ENCODE peak calls at places on chromosome 1, in five cellular contexts. D, U, P, E and Q are unnamed samples.

GRCh38 chr1:212557739-212558664 is 50.6 kb upstream of the ATF3 start:
- DNase-seq in D (peak; percentile 70), U (peak; percentile 56), P (peak; percentile 5), E (no peak), Q (peak; percentile 64)

GRCh38 chr1:207822602-207823451 is 71.0 kb downstream of the CD46 start:
- DNase-seq in D (peak; percentile 86), U (peak; percentile 94), P (no peak), E (peak; percentile 92), Q (peak; percentile 73)

GRCh38 chr1:172167801-172168596 is 252.5 kb upstream of the C1orf105 start:
- DNase-seq in D (no peak), U (no peak), P (no peak), E (no peak), Q (no peak)

GRCh38 chr1:219177363-219177762 is 3.7 kb downstream of the LYPLAL1 start:
- DNase-seq in D (no peak), U (no peak), P (no peak), E (no peak), Q (no peak)

GRCh38 chr1:160097911-160098851 is at the start of gene IGSF8:
- DNase-seq in D (peak; percentile 96), U (peak; percentile 92), P (peak; percentile 87), E (peak; percentile 94), Q (peak; percentile 84)

GRCh38 chr1:115507256-115507589 is 134.5 kb upstream of the VANGL1 start:
- DNase-seq in D (no peak), U (no peak), P (peak; percentile 27), E (no peak), Q (no peak)

GRCh38 chr1:169697769-169698168 is 13.7 kb downstream of the SELL start:
- DNase-seq in D (no peak), U (no peak), P (no peak), E (no peak), Q (no peak)

GRCh38 chr1:38029725-38030511 is 16.7 kb downstream of the POU3F1 start:
- DNase-seq in D (no peak), U (peak; percentile 59), P (peak; percentile 46), E (no peak), Q (no peak)

GRCh38 chr1:228478912-228479665 is 8.1 kb upstream of the RNF187 start:
- DNase-seq in D (no peak), U (no peak), P (peak; percentile 68), E (no peak), Q (no peak)

GRCh38 chr1:189424746-189425331 is 1052.8 kb downstream of the BRINP3 start:
- DNase-seq in D (no peak), U (no peak), P (no peak), E (no peak), Q (no peak)

GRCh38 chr1:57623791-57624538 is 200.1 kb upstream of the DAB1 start:
- DNase-seq in D (no peak), U (no peak), P (no peak), E (no peak), Q (no peak)

GRCh38 chr1:196105901-196106300 is 502.3 kb downstream of the KCNT2 start:
- DNase-seq in D (no peak), U (no peak), P (no peak), E (no peak), Q (no peak)

GRCh38 chr1:228018125-228018398 is 11.3 kb downstream of the WNT3A start:
- DNase-seq in D (peak; percentile 47), U (no peak), P (no peak), E (no peak), Q (no peak)

GRCh38 chr1:166925791-166926483 is 49.4 kb downstream of the ILDR2 start:
- DNase-seq in D (no peak), U (no peak), P (no peak), E (no peak), Q (no peak)

GRCh38 chr1:202110977-202111376 is 11.7 kb upstream of the GPR37L1 start:
- DNase-seq in D (no peak), U (no peak), P (no peak), E (no peak), Q (no peak)

GRCh38 chr1:202105571-202106339 is 17.0 kb upstream of the GPR37L1 start:
- DNase-seq in D (no peak), U (no peak), P (no peak), E (peak; percentile 83), Q (peak; percentile 94)

GRCh38 chr1:202107321-202107761 is 15.4 kb upstream of the GPR37L1 start:
- DNase-seq in D (peak; percentile 88), U (no peak), P (no peak), E (peak; percentile 95), Q (no peak)

GRCh38 chr1:202106340-202107284 is 16.1 kb upstream of the GPR37L1 start:
- DNase-seq in D (no peak), U (no peak), P (no peak), E (peak; percentile 88), Q (peak; percentile 90)

GRCh38 chr1:202107801-202108731 is 14.7 kb upstream of the GPR37L1 start:
- DNase-seq in D (no peak), U (no peak), P (no peak), E (peak; percentile 87), Q (peak; percentile 29)
- TF ChIP-seq POLR2A in D (no peak), U (no peak), P (no peak), E (no peak), Q (no peak)

GRCh38 chr1:235013512-235013911 is 115.1 kb downstream of the TOMM20 start:
- DNase-seq in D (no peak), U (no peak), P (no peak), E (no peak), Q (no peak)

GRCh38 chr1:235011064-235011598 is 117.5 kb downstream of the TOMM20 start:
- DNase-seq in D (no peak), U (no peak), P (peak; percentile 87), E (no peak), Q (no peak)

GRCh38 chr1:235014756-235015155 is 113.9 kb downstream of the TOMM20 start:
- DNase-seq in D (no peak), U (peak; percentile 3), P (no peak), E (no peak), Q (no peak)

GRCh38 chr1:235011599-235012435 is 116.8 kb downstream of the TOMM20 start:
- DNase-seq in D (no peak), U (peak; percentile 80), P (peak; percentile 99), E (peak; percentile 64), Q (peak; percentile 26)

DNA sequence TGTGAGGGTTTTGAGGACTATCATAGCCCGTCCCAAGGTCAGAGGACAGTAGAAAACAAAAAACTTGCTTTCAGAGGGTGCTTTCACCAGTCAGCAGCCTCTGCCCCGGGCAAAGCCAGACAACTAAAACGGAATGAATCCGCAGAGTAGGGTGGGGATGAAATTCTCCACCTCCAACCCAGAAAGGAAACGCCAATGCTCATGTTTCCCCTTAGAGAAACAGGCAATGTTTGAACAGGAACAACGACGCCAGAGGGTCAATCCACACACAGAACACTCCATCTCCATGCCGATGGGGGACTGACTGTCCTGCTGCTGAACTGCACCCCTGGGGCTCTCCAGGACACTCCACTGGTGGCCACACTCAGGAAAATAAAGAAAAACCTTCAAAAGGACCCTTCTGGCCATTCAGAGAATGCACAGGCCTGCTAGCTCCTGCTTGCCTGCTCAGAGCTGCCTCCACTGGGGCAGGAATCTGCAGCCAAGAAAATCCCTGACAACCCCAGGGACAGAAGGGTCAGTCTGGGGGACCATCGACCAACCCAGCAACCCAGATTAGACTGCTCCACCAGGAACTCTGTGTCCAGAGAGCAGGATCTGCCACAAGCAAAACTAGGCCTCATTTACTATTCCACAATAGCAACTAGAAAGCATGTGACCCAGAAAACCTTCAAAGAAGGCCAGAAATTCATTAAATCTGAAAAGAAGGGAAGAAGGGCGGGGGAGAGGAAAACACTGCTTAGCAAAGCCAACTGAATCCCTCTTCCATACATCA is 116.0 kb downstream of the TOMM20 start:
- DNase-seq in D (no peak), U (no peak), P (no peak), E (no peak), Q (no peak)
- TF ChIP-seq POLR2A in D (no peak), U (no peak), P (no peak), E (no peak), Q (no peak)

GRCh38 chr1:28889357-28889756 is 25.0 kb upstream of the EPB41 start:
- DNase-seq in D (no peak), U (no peak), P (no peak), E (no peak), Q (no peak)

GRCh38 chr1:28886731-28887417 is 27.5 kb upstream of the EPB41 start:
- DNase-seq in D (peak; percentile 87), U (peak; percentile 79), P (peak; percentile 90), E (peak; percentile 92), Q (peak; percentile 95)

GRCh38 chr1:28888915-28889314 is 25.5 kb upstream of the EPB41 start:
- DNase-seq in D (no peak), U (no peak), P (no peak), E (no peak), Q (no peak)

GRCh38 chr1:28887418-28887834 is 26.9 kb upstream of the EPB41 start:
- DNase-seq in D (no peak), U (peak; percentile 25), P (peak; percentile 67), E (peak; percentile 42), Q (peak; percentile 64)

GRCh38 chr1:28887835-28888682 is 26.3 kb upstream of the EPB41 start:
- DNase-seq in D (no peak), U (peak; percentile 38), P (peak; percentile 31), E (peak; percentile 44), Q (no peak)
- TF ChIP-seq POLR2A in D (no peak), U (no peak), P (no peak), E (no peak), Q (peak; percentile 85)

GRCh38 chr1:211327341-211327921 is 798 bp downstream of the TRAF5 start:
- DNase-seq in D (no peak), U (peak; percentile 46), P (peak; percentile 37), E (no peak), Q (peak; percentile 81)
- TF ChIP-seq POLR2A in D (no peak), U (peak; percentile 2), P (no peak), E (no peak), Q (no peak)

DNA sequence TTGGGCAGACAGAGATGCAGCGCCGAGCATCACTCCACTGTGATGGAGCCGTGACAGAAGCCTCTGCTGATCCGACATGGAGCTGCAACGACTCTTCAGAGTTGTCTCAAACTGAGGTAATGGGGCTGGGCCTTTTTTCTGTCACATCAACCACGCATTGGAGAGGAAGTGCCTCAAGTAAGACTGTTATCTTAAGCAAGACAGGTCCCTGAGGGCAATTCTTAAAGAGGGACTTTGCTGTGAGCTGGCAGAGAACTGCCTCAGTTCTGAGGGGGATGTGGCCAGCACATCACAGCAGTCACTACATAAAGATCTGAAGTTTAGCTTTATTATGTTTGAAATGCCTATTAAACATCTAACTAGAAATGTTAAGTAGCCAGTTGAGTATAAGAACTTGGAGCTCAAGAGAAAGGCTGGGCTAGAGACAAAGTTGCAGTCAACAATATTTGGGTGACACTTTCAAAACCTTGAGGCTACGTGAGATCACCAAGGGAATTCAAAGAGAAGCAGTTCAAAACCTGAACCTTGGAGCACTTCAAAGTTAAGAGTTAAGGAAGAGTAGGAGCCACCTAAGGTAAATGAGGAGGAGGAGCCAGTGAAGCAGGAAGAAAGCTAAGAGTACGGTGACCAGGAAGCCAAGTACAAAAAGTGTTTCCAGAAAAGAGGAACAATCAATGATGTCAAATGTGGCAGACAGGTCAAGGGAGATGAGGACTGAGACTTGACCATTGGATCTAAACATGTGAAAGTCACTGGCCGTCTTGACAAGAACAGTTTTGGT is 54.2 kb upstream of the BCL9 start:
- DNase-seq in D (no peak), U (no peak), P (peak; percentile 20), E (no peak), Q (no peak)
- TF ChIP-seq POLR2A in D (no peak), U (no peak), P (no peak), E (no peak), Q (no peak)